ENCODE peak calls at places on chromosomes 12 and 14, in five cellular contexts. U is HepG2, S is HCT116, D is H1, O is SK-N-SH. G is an unnamed sample.
A peak's percentile ranks its signal among the peaks of the same experiment; 100 is the strongest.

GRCh38 chr12:110543252-110543959 is 39.7 kb downstream of the PPTC7 start:
- DNase-seq in U (no peak), S (no peak), D (no peak), O (no peak), G (no peak)

GRCh38 chr12:68788554-68789143 is 19.3 kb upstream of the MDM2 start:
- DNase-seq in U (no peak), S (no peak), D (no peak), O (no peak), G (no peak)

GRCh38 chr12:124664395-124665111 is 97.1 kb upstream of the NCOR2 start:
- DNase-seq in U (no peak), S (no peak), D (no peak), O (no peak), G (no peak)

GRCh38 chr12:108193922-108194321 is 64.8 kb downstream of the WSCD2 start:
- DNase-seq in U (peak; percentile 9), S (peak; percentile 2), D (no peak), O (peak; percentile 69), G (no peak)

GRCh38 chr14:52094871-52095270 is 26.0 kb upstream of the NID2 start:
- DNase-seq in U (no peak), S (no peak), D (no peak), O (no peak), G (no peak)

GRCh38 chr14:62709773-62710172 is 335.5 kb downstream of the KCNH5 start:
- DNase-seq in U (no peak), S (no peak), D (no peak), O (no peak), G (no peak)

GRCh38 chr14:76546426-76547221 is 170.7 kb downstream of the ESRRB start:
- DNase-seq in U (peak; percentile 25), S (peak; percentile 50), D (no peak), O (peak; percentile 65), G (no peak)

GRCh38 chr12:108519558-108519957 is 4.5 kb downstream of the FICD start:
- DNase-seq in U (no peak), S (no peak), D (no peak), O (peak; percentile 55), G (no peak)

GRCh38 chr12:107748472-107748871 is 12.5 kb downstream of the PRDM4 start:
- DNase-seq in U (no peak), S (no peak), D (no peak), O (no peak), G (no peak)

GRCh38 chr12:52587563-52587962 is 13.7 kb downstream of the KRT72 start:
- DNase-seq in U (no peak), S (no peak), D (no peak), O (no peak), G (no peak)

DNA sequence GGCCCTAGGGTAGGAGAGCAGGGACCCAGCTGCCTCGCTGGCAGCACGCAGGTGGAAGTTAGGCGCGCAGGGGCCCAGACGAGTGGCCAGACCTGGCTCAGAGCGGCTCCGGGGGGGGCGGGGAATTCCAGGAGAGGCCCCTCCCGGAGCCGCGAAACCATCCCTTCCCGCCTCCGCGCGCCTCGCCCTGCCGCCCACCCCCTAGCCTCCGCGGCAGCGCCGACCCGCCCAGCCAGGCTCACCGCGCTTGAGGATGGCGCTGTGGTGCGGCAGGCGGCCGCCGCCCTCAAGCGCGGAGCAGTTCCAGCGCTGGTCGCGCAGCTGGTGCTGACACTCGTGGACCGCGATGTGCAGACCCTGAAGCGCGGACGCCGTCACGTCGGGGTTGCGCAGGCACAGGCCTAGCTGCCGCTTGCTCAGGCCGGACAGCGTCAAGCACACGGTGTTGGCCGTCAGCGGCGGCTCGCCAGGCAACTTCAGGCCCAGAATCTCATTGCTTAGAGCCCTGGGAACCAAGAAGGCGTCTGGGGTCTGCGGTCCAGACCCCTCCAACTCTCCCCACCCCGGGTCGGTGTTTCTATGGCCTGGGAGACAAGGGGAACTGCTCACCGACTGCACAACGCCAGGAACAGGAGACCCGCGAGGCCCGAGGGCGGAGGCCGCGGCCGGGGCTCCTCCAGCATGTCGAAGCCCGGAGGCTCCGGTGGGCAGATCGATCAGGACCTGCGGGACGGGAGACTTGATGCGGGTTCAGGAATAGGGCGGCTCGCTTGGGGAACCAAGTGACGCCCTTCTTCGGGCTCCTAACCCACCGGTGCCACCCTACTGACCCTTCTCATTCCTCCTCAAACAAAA is 1.5 kb downstream of the WNT10B start:
- DNase-seq in U (no peak), S (no peak), D (no peak), O (peak; percentile 83), G (no peak)
- TF ChIP-seq YY1 in U (no peak), S (no peak), D (no peak), O (no peak), G (no peak)

GRCh38 chr12:129973236-129973961 is 69.6 kb upstream of the TMEM132D start:
- DNase-seq in U (no peak), S (no peak), D (no peak), O (no peak), G (no peak)

GRCh38 chr12:129966086-129966640 is 62.3 kb upstream of the TMEM132D start:
- DNase-seq in U (no peak), S (no peak), D (peak; percentile 10), O (no peak), G (peak; percentile 48)

DNA sequence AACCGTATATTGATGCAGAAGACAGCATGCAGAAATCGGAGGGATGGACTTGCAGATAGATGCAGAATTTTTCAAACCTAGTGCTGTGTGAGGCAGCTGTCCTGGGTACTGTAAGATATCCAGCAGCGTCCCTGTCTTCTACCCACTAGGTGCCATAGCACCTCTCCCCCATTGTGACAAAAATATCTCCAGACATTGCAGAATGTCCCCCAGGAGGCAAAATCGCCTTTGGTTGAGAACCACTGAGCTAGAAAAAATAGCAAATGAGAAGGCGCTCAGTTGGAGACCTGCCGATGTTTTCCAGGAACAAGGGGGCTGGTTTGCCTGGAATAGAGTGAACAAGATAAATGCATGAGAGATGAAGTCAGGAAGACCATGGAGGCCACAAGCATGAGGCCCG is 67.9 kb upstream of the TMEM132D start:
- DNase-seq in U (no peak), S (no peak), D (no peak), O (no peak), G (no peak)
- H3K4me1 ChIP-seq in U (no peaks in the 10 kb centered on the region), S (no peaks in the 10 kb centered on the region), D (no peaks in the 10 kb centered on the region), O (no peaks in the 10 kb centered on the region), G (no peaks in the 10 kb centered on the region)

DNA sequence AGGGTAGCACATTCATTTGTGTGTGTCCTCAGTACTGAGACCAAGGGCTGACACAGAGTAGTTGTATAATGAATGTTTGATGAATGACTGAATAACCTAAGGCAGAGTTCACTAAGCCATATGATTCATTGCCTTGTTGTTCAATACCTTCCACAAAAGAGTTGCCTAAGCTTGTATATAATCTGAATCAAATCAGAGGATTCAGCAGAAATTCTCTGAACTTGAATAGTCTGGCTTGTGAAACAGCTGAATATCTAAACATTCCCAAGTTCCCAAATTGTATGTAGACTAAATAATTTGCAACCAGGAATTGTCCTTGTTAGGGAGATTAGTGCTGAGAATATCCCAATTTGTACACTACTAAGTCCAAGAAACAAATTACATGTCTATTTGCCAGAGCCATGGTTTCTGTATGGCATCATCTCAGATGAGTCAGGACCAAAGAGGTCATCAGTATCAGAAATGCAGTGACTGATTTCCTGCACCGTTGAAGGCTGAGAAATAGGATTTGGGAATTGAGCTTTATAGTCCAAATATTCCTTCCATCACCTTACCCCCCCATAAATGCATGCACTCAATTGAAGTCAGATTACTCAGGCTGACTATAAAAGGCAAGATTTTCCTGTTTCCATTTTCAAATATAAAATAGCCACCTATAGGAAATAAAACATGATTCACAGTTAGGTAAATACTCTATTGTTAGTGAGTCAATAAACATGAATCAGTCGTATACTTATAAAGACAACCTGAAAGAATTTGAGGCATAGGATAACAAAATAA is 168.7 kb downstream of the PHLDA1 start:
- DNase-seq in U (peak; percentile 28), S (peak; percentile 84), D (no peak), O (no peak), G (no peak)
- TF ChIP-seq YY1 in U (no peak), S (no peak), D (no peak), O (no peak), G (no peak)

DNA sequence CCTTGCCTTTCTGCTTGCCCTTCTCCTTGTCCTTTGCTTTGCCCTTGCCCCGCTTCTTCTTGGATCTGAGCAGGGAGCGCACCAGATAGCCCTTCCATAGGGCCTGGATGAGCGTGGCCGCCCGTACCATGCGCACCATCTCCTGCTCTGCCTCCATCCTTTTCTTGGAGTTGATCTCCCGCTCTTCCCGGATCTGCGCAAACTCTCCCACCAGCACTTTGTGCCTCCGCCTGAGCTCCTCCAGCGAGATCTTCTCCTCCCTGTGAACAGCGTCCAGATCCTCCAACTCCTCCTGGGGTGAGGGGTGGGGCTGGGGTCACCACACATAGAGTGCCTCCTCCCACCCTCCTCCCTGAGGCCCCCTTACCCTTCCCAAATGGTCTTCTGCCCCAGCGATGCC is 10.1 kb downstream of the RITA1 start:
- DNase-seq in U (no peak), S (no peak), D (no peak), O (no peak), G (no peak)
- H3K4me1 ChIP-seq in U (peaks cover 14% of the 10 kb centered on the region), S (peaks cover 37% of the 10 kb centered on the region), D (no peaks in the 10 kb centered on the region), O (peaks cover 28% of the 10 kb centered on the region), G (peaks cover 30% of the 10 kb centered on the region)

GRCh38 chr12:60231976-60232907 is 636.4 kb downstream of the SLC16A7 start:
- DNase-seq in U (no peak), S (no peak), D (no peak), O (no peak), G (no peak)

GRCh38 chr12:60227916-60228315 is 632.1 kb downstream of the SLC16A7 start:
- DNase-seq in U (no peak), S (no peak), D (no peak), O (no peak), G (no peak)

GRCh38 chr12:60235261-60235660 is 639.4 kb downstream of the SLC16A7 start:
- DNase-seq in U (no peak), S (no peak), D (no peak), O (no peak), G (no peak)

GRCh38 chr12:60230103-60230502 is 634.3 kb downstream of the SLC16A7 start:
- DNase-seq in U (no peak), S (no peak), D (no peak), O (no peak), G (no peak)

DNA sequence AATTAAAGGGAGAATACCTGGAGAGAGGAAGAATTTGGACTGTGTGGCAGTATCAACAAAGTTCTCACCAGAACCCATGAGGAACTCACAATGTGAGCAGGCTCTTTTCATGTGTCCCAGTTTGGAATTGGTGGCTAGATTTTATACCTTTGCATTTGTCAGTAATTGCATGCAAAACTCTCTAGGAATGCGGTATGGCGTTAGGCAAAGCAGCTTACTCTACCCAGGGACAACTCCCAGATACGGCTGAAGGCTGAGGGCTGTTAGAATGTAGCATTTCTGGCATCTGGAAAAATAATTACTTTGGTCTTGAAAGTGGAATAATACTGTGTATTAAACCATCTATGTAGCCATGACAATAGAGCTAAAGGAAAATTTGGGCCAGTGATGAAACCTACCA is 635.5 kb downstream of the SLC16A7 start:
- DNase-seq in U (no peak), S (no peak), D (no peak), O (no peak), G (no peak)
- TF ChIP-seq YY1 in U (no peak), S (no peak), D (no peak), O (no peak), G (no peak)

GRCh38 chr12:74846116-74846515 is 308.5 kb downstream of the ATXN7L3B start:
- DNase-seq in U (no peak), S (no peak), D (no peak), O (no peak), G (no peak)

GRCh38 chr12:74849801-74850200 is 312.2 kb downstream of the ATXN7L3B start:
- DNase-seq in U (no peak), S (no peak), D (no peak), O (no peak), G (no peak)

DNA sequence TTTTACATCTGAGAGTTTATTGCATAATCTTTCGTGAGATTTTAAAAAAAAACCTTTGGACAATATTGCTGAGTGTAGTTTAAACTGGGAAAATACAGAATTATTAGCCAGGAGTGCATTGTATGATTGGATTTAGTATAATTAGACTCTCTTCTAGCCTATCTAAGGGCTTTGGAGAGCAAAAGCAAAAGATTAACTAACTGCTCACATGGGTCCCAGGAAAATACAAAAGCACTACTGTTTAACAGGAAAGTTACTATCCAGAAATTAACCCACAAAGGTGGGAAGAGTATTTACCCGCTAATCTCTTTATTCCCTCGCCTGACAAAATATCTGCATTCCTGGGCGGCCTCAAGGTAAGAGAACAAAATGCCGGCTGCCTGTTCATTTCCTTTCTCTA is 309.5 kb downstream of the ATXN7L3B start:
- DNase-seq in U (peak; percentile 15), S (no peak), D (no peak), O (no peak), G (no peak)
- H3K4me1 ChIP-seq in U (peaks cover 14% of the 10 kb centered on the region), S (no peaks in the 10 kb centered on the region), D (no peaks in the 10 kb centered on the region), O (no peaks in the 10 kb centered on the region), G (no peaks in the 10 kb centered on the region)